ENCODE peak calls at places on chromosomes 2 and 18, in five cellular contexts. X, Q, C, O and U are unnamed samples. For H3K4me1, the result is how much of the 10 kb centered on the place peaks cover.

GRCh38 chr2:25313711-25314513 is 27.8 kb downstream of the DNMT3A start:
- DNase-seq in C (no peak), O (no peak), Q (no peak), X (no peak), U (no peak)

GRCh38 chr2:128420776-128421175 is 102.1 kb upstream of the HS6ST1 start:
- DNase-seq in C (peak), X (no peak), Q (no peak), O (no peak), U (no peak)

GRCh38 chr2:99900589-99900988 is 241.8 kb downstream of the AFF3 start:
- DNase-seq in X (no peak), Q (no peak), C (no peak), O (no peak), U (no peak)

GRCh38 chr2:118994172-118994700 is 52.2 kb downstream of the MARCO start:
- DNase-seq in O (no peak), X (no peak), Q (no peak), C (no peak), U (no peak)

GRCh38 chr2:130341562-130342019 is 1.1 kb upstream of the IMP4 start:
- DNase-seq in C (no peak), O (no peak), X (no peak), Q (no peak), U (no peak)

GRCh38 chr2:54657664-54658083 is 65.8 kb upstream of the EML6 start:
- DNase-seq in Q (peak), O (peak), X (peak), C (no peak), U (no peak)

GRCh38 chr2:157897106-157897971 is 21.2 kb upstream of the ACVR1 start:
- DNase-seq in C (no peak), O (no peak), Q (no peak), X (no peak), U (no peak)

GRCh38 chr18:10190564-10190963 is 263.9 kb upstream of the APCDD1 start:
- DNase-seq in Q (no peak), O (no peak), C (no peak), X (no peak), U (no peak)

GRCh38 chr18:57657566-57657965 is 35.9 kb upstream of the NARS1 start:
- DNase-seq in C (no peak), X (no peak), O (no peak), Q (no peak), U (no peak)

GRCh38 chr2:182068811-182069210 is 83.2 kb downstream of the PPP1R1C start:
- DNase-seq in X (no peak), C (no peak), O (no peak), Q (no peak), U (no peak)

GRCh38 chr2:240792658-240793312 is 27.2 kb downstream of the KIF1A start:
- DNase-seq in C (peak), X (no peak), O (no peak), Q (no peak), U (peak)

GRCh38 chr18:7479756-7480155 is 87.4 kb upstream of the PTPRM start:
- DNase-seq in X (no peak), O (no peak), Q (no peak), C (no peak), U (no peak)

GRCh38 chr2:217430916-217431576 is 571.2 kb upstream of the TNP1 start:
- DNase-seq in X (no peak), Q (no peak), O (no peak), C (no peak), U (no peak)

GRCh38 chr2:20074001-20074648 is 22.7 kb upstream of the LAPTM4A start:
- DNase-seq in Q (no peak), X (no peak), C (no peak), O (no peak), U (no peak)

GRCh38 chr2:142218471-142218870 is 87.7 kb upstream of the LRP1B start:
- DNase-seq in X (no peak), C (no peak), O (no peak), Q (no peak), U (no peak)

GRCh38 chr2:184680825-184681224 is 82.5 kb downstream of the ZNF804A start:
- DNase-seq in Q (no peak), X (no peak), O (no peak), C (no peak), U (no peak)

GRCh38 chr2:120624738-120625446 is 110.8 kb upstream of the GLI2 start:
- DNase-seq in X (no peak), C (peak), O (no peak), Q (no peak), U (no peak)

GRCh38 chr2:174632847-174633620 is 35.4 kb upstream of the WIPF1 start:
- DNase-seq in Q (no peak), X (no peak), O (no peak), C (no peak), U (no peak)

GRCh38 chr18:76981388-76981968 is 151.1 kb downstream of the MBP start:
- DNase-seq in Q (no peak), O (no peak), X (no peak), C (no peak), U (no peak)

GRCh38 chr18:37538526-37539205 is 26.9 kb downstream of the CELF4 start:
- DNase-seq in X (no peak), Q (no peak), O (no peak), C (peak), U (no peak)

DNA sequence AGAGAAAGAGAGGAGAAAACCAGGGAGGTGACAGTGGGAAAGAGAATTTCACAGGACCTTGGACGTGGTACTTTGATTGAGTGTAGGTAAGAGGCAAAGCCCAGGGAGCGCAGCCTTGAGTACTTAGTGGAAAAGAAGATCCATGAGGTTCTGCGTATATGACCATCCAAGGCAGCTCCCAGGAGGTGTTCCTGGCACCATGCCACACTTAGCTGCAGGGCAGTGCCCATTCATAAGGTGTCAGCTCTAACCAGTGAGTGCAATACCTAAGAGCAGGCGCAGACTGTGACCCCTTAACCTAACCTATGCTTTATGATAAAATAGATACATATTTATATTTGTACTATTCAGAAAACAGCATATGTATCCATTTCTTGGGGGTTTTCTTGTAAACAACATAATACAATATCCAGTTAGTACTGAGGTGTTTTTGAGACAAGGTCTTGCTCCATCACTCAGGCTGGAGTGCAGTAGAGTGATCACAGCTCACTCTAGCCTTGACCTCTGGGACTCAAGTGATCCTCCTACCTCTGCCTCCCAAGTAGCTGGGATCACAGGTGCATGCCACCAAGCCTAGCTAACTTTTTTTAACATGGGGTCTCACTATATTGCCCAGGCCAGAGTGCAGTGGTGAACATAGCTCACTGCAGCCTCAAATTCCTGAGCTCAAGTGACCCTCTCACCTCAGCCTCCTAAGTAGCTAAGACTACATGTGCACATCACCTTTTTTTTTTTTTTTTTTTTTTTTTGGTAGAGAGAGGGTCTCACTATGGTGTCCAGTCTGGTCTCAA is 174.6 kb downstream of the GFPT1 start:
- DNase-seq in O (no peak), C (no peak), X (no peak), Q (no peak), U (no peak)
- H3K4me1 ChIP-seq in O (under half), C (under half), X (under half), Q (under half), U (under half)

GRCh38 chr2:168207861-168208260 is 39.5 kb downstream of the STK39 start:
- DNase-seq in Q (no peak), O (no peak), X (no peak), C (no peak), U (no peak)
- H3K4me1 ChIP-seq in Q (under half), O (half or more), X (under half), C (under half), U (under half)

DNA sequence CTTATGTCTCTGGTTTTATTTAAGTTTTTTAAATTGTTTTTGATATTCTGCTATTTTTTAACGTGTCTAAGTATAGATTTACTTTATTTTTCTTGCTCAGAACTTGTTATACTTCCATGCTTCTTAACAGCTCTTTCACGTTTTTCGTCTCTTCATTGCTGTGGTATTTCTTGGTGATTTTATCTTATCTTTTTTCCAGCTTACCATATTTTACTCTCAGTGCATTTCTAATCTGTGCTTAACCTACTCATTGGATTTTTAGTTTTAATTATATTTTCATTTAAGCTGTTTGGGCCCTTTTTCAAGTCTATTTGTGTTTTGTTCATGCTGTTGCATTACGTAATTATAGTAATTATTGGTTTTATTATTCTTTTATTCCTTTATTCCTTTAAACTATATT is 11.1 kb downstream of the SLC9A2 start:
- DNase-seq in O (no peak), Q (no peak), C (no peak), X (no peak), U (no peak)
- H3K4me1 ChIP-seq in O (under half), Q (under half), C (under half), X (under half), U (under half)

DNA sequence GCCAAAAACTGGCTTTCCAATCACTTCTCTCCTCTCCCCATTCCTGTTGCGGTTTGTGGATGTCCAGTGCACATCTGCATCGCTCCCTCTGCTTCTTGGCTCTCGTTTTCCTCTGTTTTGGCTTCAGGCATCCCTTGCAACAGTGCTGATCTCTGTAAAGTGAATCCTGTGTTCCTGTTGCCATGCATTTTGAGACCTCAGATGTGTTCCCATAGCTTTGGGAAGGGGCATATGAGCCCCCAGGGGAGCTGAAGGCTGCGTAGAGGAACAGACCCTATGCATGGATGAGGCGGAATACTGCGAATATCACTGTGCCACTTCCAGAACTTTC is 168.4 kb upstream of the HAAO start:
- DNase-seq in X (no peak), Q (no peak), O (no peak), C (no peak), U (no peak)
- H3K4me1 ChIP-seq in X (under half), Q (half or more), O (under half), C (half or more), U (under half)

DNA sequence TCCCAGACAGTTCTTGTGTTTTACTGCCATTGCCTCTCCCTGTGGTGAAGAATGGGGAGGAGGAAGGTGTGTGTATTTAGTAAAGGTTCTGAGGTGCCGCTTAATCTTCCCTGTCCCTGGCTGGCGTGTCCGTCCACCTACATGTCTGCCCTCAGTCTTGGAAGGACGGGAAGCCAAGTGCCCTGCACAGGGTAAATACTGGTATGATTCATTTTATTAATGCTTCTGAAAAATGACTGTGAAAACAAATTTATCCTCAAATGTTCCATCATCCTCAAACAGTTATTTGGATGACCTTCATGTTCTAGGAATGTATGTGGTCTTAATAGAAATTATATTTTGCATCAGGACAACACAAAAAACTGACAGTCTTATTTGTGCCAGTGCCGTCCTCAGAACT is 6.6 kb downstream of the EPAS1 start:
- DNase-seq in C (no peak), X (no peak), O (no peak), Q (no peak), U (no peak)
- H3K4me1 ChIP-seq in C (half or more), X (under half), O (half or more), Q (under half), U (under half)

GRCh38 chr2:45237128-45237527 is 227.9 kb upstream of the SIX2 start:
- DNase-seq in O (no peak), C (no peak), X (no peak), Q (no peak), U (no peak)
- H3K4me1 ChIP-seq in O (under half), C (under half), X (under half), Q (under half), U (under half)

DNA sequence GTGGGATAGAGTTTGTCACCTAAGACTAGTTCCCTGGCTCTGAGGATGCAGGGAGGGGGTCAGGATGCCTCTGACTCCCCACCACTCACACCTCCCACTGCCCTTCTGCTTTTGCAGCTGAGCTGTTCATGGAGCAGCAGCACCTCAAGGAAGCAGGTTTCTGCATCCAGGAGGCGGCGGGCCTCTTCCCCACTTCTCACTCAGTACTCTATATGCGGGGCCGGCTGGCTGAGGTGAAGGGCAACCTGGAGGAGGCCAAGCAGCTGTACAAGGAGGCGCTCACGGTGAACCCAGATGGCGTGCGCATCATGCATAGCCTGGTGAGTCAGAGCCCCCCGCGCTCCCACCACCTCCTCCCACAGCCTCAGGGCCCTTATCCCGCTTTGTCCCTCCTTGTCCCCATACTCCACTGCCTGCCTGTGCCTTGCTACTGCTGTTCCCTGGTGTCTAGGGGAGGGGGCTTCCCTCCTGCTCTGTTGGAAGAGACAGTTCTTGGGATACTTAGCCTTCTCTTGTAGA is 94.4 kb downstream of the STPG4 start:
- DNase-seq in X (no peak), C (no peak), Q (no peak), O (no peak), U (no peak)
- H3K4me1 ChIP-seq in X (under half), C (half or more), Q (half or more), O (under half), U (under half)